ENCODE peak calls at places on chromosomes 12 and 14, in five cellular contexts. One of them, this sample, is unnamed.

GRCh38 chr14:68530443-68530842 is 262.4 kb downstream of the ZFP36L1 start:
- DNase-seq in neuronal stem cell: no peak
- DNase-seq in HTR-8/SVneo: no peak
- DNase-seq in endothelial cell: no peak
- DNase-seq in NCI-H460: no peak
- DNase-seq in this sample: no peak

GRCh38 chr12:95820096-95820703 is 29.6 kb upstream of the NTN4 start:
- DNase-seq in neuronal stem cell: no peak
- DNase-seq in HTR-8/SVneo: peak; percentile 62
- DNase-seq in endothelial cell: peak; percentile 50
- DNase-seq in NCI-H460: peak; percentile 73
- DNase-seq in this sample: peak; percentile 23

GRCh38 chr12:103495783-103496456 is at the start of gene C12orf42:
- DNase-seq in neuronal stem cell: peak; percentile 59
- DNase-seq in HTR-8/SVneo: peak; percentile 29
- DNase-seq in endothelial cell: peak; percentile 51
- DNase-seq in NCI-H460: peak; percentile 53
- DNase-seq in this sample: no peak

GRCh38 chr14:25431211-25432076 is 381.5 kb upstream of the STXBP6 start:
- DNase-seq in neuronal stem cell: peak; percentile 35
- DNase-seq in HTR-8/SVneo: no peak
- DNase-seq in endothelial cell: peak; percentile 66
- DNase-seq in NCI-H460: peak; percentile 40
- DNase-seq in this sample: peak; percentile 32

GRCh38 chr12:52223411-52224039 is 9.5 kb upstream of the KRT7 start:
- DNase-seq in neuronal stem cell: no peak
- DNase-seq in HTR-8/SVneo: no peak
- DNase-seq in endothelial cell: no peak
- DNase-seq in NCI-H460: no peak
- DNase-seq in this sample: no peak

GRCh38 chr14:78737606-78738005 is 567.4 kb downstream of the NRXN3 start:
- DNase-seq in neuronal stem cell: no peak
- DNase-seq in HTR-8/SVneo: no peak
- DNase-seq in endothelial cell: no peak
- DNase-seq in NCI-H460: no peak
- DNase-seq in this sample: no peak

GRCh38 chr12:52713960-52714886 is 10.9 kb upstream of the KRT77 start:
- DNase-seq in neuronal stem cell: peak; percentile 51
- DNase-seq in HTR-8/SVneo: no peak
- DNase-seq in endothelial cell: peak; percentile 34
- DNase-seq in NCI-H460: no peak
- DNase-seq in this sample: no peak

GRCh38 chr14:50060871-50061663 is 55.3 kb downstream of the VCPKMT start:
- DNase-seq in neuronal stem cell: no peak
- DNase-seq in HTR-8/SVneo: peak; percentile 78
- DNase-seq in endothelial cell: peak; percentile 23
- DNase-seq in NCI-H460: peak; percentile 61
- DNase-seq in this sample: peak; percentile 13

GRCh38 chr12:64798165-64798564 is 26.3 kb upstream of the TBC1D30 start:
- DNase-seq in neuronal stem cell: no peak
- DNase-seq in HTR-8/SVneo: no peak
- DNase-seq in endothelial cell: no peak
- DNase-seq in NCI-H460: no peak
- DNase-seq in this sample: no peak

GRCh38 chr14:73211251-73211650 is 26.1 kb upstream of the PAPLN start:
- DNase-seq in neuronal stem cell: no peak
- DNase-seq in HTR-8/SVneo: no peak
- DNase-seq in endothelial cell: no peak
- DNase-seq in NCI-H460: no peak
- DNase-seq in this sample: no peak

GRCh38 chr12:49636979-49637378 is 13.6 kb downstream of the PRPF40B start:
- DNase-seq in neuronal stem cell: peak; percentile 27
- DNase-seq in HTR-8/SVneo: peak; percentile 72
- DNase-seq in endothelial cell: peak; percentile 68
- DNase-seq in NCI-H460: peak; percentile 57
- DNase-seq in this sample: peak; percentile 86

GRCh38 chr12:87756111-87756510 is 273.1 kb downstream of the C12orf50 start:
- DNase-seq in neuronal stem cell: no peak
- DNase-seq in HTR-8/SVneo: peak; percentile 15
- DNase-seq in endothelial cell: no peak
- DNase-seq in NCI-H460: no peak
- DNase-seq in this sample: no peak

GRCh38 chr12:99389751-99390150 is 257.8 kb upstream of the GARIN6 start:
- DNase-seq in neuronal stem cell: no peak
- DNase-seq in HTR-8/SVneo: no peak
- DNase-seq in endothelial cell: no peak
- DNase-seq in NCI-H460: no peak
- DNase-seq in this sample: no peak

GRCh38 chr12:45518516-45519235 is 210.8 kb upstream of the ARID2 start:
- DNase-seq in neuronal stem cell: no peak
- DNase-seq in HTR-8/SVneo: no peak
- DNase-seq in endothelial cell: no peak
- DNase-seq in NCI-H460: no peak
- DNase-seq in this sample: no peak

GRCh38 chr14:76719664-76720063 is 41.6 kb upstream of the VASH1 start:
- DNase-seq in neuronal stem cell: no peak
- DNase-seq in HTR-8/SVneo: no peak
- DNase-seq in endothelial cell: no peak
- DNase-seq in NCI-H460: no peak
- DNase-seq in this sample: no peak

GRCh38 chr14:75126121-75126544 is 715 bp downstream of the NEK9 start:
- DNase-seq in neuronal stem cell: no peak
- DNase-seq in HTR-8/SVneo: no peak
- DNase-seq in endothelial cell: no peak
- DNase-seq in NCI-H460: no peak
- DNase-seq in this sample: peak; percentile 18

GRCh38 chr12:123533672-123534643 is at the start of gene RILPL1:
- DNase-seq in neuronal stem cell: peak; percentile 74
- DNase-seq in HTR-8/SVneo: peak; percentile 64
- DNase-seq in endothelial cell: peak; percentile 66
- DNase-seq in NCI-H460: peak; percentile 24
- DNase-seq in this sample: peak; percentile 57

GRCh38 chr12:113237748-113238147 is 16.5 kb downstream of the TPCN1 start:
- DNase-seq in neuronal stem cell: no peak
- DNase-seq in HTR-8/SVneo: no peak
- DNase-seq in endothelial cell: no peak
- DNase-seq in NCI-H460: no peak
- DNase-seq in this sample: no peak

GRCh38 chr14:101249676-101250036 is 311.6 kb upstream of the DIO3 start:
- DNase-seq in neuronal stem cell: no peak
- DNase-seq in HTR-8/SVneo: no peak
- DNase-seq in endothelial cell: no peak
- DNase-seq in NCI-H460: no peak
- DNase-seq in this sample: no peak

GRCh38 chr12:31323466-31324115 is 2.4 kb downstream of the SINHCAF start:
- DNase-seq in neuronal stem cell: peak; percentile 18
- DNase-seq in HTR-8/SVneo: no peak
- DNase-seq in endothelial cell: no peak
- DNase-seq in NCI-H460: no peak
- DNase-seq in this sample: peak; percentile 77

GRCh38 chr14:103519043-103519836 is 3.4 kb downstream of the CKB start:
- DNase-seq in neuronal stem cell: no peak
- DNase-seq in HTR-8/SVneo: no peak
- DNase-seq in endothelial cell: no peak
- DNase-seq in NCI-H460: no peak
- DNase-seq in this sample: no peak

GRCh38 chr14:99203801-99204200 is 68.2 kb downstream of the BCL11B start:
- DNase-seq in neuronal stem cell: no peak
- DNase-seq in HTR-8/SVneo: no peak
- DNase-seq in endothelial cell: no peak
- DNase-seq in NCI-H460: no peak
- DNase-seq in this sample: no peak

GRCh38 chr14:54025661-54026060 is 69.0 kb upstream of the BMP4 start:
- DNase-seq in neuronal stem cell: no peak
- DNase-seq in HTR-8/SVneo: peak; percentile 48
- DNase-seq in endothelial cell: no peak
- DNase-seq in NCI-H460: no peak
- DNase-seq in this sample: peak; percentile 34

GRCh38 chr12:65511134-65511912 is 232.8 kb downstream of the MSRB3 start:
- DNase-seq in neuronal stem cell: peak; percentile 8
- DNase-seq in HTR-8/SVneo: no peak
- DNase-seq in endothelial cell: no peak
- DNase-seq in NCI-H460: no peak
- DNase-seq in this sample: no peak

GRCh38 chr12:12803186-12803585 is 10.0 kb upstream of the DDX47 start:
- DNase-seq in neuronal stem cell: no peak
- DNase-seq in HTR-8/SVneo: peak; percentile 87
- DNase-seq in endothelial cell: no peak
- DNase-seq in NCI-H460: peak; percentile 79
- DNase-seq in this sample: peak; percentile 48

GRCh38 chr12:75766263-75767160 is 255.1 kb upstream of the KRR1 start:
- DNase-seq in neuronal stem cell: no peak
- DNase-seq in HTR-8/SVneo: peak; percentile 26
- DNase-seq in endothelial cell: no peak
- DNase-seq in NCI-H460: peak; percentile 40
- DNase-seq in this sample: no peak

GRCh38 chr12:87344699-87345098 is 684.5 kb downstream of the C12orf50 start:
- DNase-seq in neuronal stem cell: no peak
- DNase-seq in HTR-8/SVneo: no peak
- DNase-seq in endothelial cell: no peak
- DNase-seq in NCI-H460: no peak
- DNase-seq in this sample: peak; percentile 24

GRCh38 chr12:131054345-131055092 is 100.8 kb downstream of the ADGRD1 start:
- DNase-seq in neuronal stem cell: no peak
- DNase-seq in HTR-8/SVneo: no peak
- DNase-seq in endothelial cell: no peak
- DNase-seq in NCI-H460: no peak
- DNase-seq in this sample: no peak